ENCODE peak calls at places on chromosomes 2 and 18, in four cellular contexts. V is neural progenitor cell, N is H9, B is mammary epithelial cell. C is an unnamed sample. For H3K27me3, the result is how much of the 10 kb centered on the place peaks cover.

GRCh38 chr18:12067671-12068070 is 26.0 kb upstream of the ANKRD62 start:
- DNase-seq in V (no peak), N (no peak), B (no peak), C (no peak)

GRCh38 chr2:70461414-70461813 is 92.2 kb downstream of the TGFA start:
- DNase-seq in V (no peak), N (no peak), B (peak), C (no peak)

GRCh38 chr2:48753228-48753627 is 2.3 kb downstream of the LHCGR start:
- DNase-seq in V (no peak), N (no peak), B (no peak), C (no peak)

GRCh38 chr2:19556648-19557047 is 198.2 kb upstream of the OSR1 start:
- DNase-seq in V (no peak), N (no peak), B (no peak), C (no peak)

GRCh38 chr18:29154758-29155725 is 978.1 kb upstream of the CDH2 start:
- DNase-seq in V (no peak), N (no peak), B (peak), C (peak)

GRCh38 chr2:12727085-12727484 is 10.3 kb downstream of the TRIB2 start:
- DNase-seq in V (no peak), N (no peak), B (no peak), C (no peak)

GRCh38 chr18:45617284-45617683 is 2.0 kb downstream of the SLC14A2 start:
- DNase-seq in V (no peak), N (no peak), B (peak), C (no peak)

GRCh38 chr2:163348843-163349395 is 386.9 kb downstream of the FIGN start:
- DNase-seq in V (peak), N (no peak), B (peak), C (peak)

GRCh38 chr18:58015045-58015444 is 29.0 kb upstream of the NEDD4L start:
- DNase-seq in V (no peak), N (no peak), B (no peak), C (no peak)

GRCh38 chr2:66565291-66565690 is 130.4 kb downstream of the MEIS1 start:
- DNase-seq in V (no peak), N (no peak), B (no peak), C (no peak)

GRCh38 chr2:174546519-174547506 is 50.8 kb downstream of the WIPF1 start:
- DNase-seq in V (peak), N (peak), B (peak), C (peak)

GRCh38 chr18:57352761-57353136 is 392 bp downstream of the ST8SIA3 start:
- DNase-seq in V (peak), N (peak), B (no peak), C (no peak)

GRCh38 chr2:160332318-160332717 is 132.2 kb upstream of the ITGB6 start:
- DNase-seq in V (no peak), N (no peak), B (no peak), C (peak)

GRCh38 chr2:219627105-219628100 is at the start of gene SLC4A3:
- DNase-seq in V (peak), N (no peak), B (peak), C (no peak)

GRCh38 chr18:69617888-69618287 is 217.2 kb downstream of the DOK6 start:
- DNase-seq in V (no peak), N (no peak), B (no peak), C (no peak)

GRCh38 chr2:25980951-25981350 is 1.3 kb downstream of the KIF3C start:
- DNase-seq in V (no peak), N (no peak), B (no peak), C (no peak)

GRCh38 chr2:134190062-134190806 is 63.6 kb upstream of the MGAT5 start:
- DNase-seq in V (no peak), N (no peak), B (no peak), C (no peak)

GRCh38 chr18:53944721-53945120 is 279.7 kb downstream of the MBD2 start:
- DNase-seq in V (peak), N (no peak), B (no peak), C (no peak)

GRCh38 chr2:101361519-101361918 is 25.8 kb downstream of the CREG2 start:
- DNase-seq in V (no peak), N (no peak), B (peak), C (no peak)

GRCh38 chr18:38886852-38887670 is 1321.5 kb upstream of the CELF4 start:
- DNase-seq in V (no peak), N (no peak), B (no peak), C (no peak)

GRCh38 chr18:59029663-59030421 is 109.8 kb upstream of the SEC11C start:
- DNase-seq in V (peak), N (no peak), B (no peak), C (no peak)

GRCh38 chr2:226123307-226123706 is 676.3 kb downstream of the IRS1 start:
- DNase-seq in V (no peak), N (no peak), B (peak), C (no peak)

GRCh38 chr2:133718688-133719201 is 150.5 kb upstream of the NCKAP5 start:
- DNase-seq in V (no peak), N (no peak), B (peak), C (no peak)

GRCh38 chr2:199366406-199366805 is 91.3 kb downstream of the SATB2 start:
- DNase-seq in V (no peak), N (no peak), B (peak), C (no peak)

GRCh38 chr18:25467226-25468065 is 115.5 kb upstream of the ZNF521 start:
- DNase-seq in V (peak), N (no peak), B (peak), C (no peak)

GRCh38 chr2:106201656-106202055 is 7.6 kb upstream of the UXS1 start:
- DNase-seq in V (no peak), N (no peak), B (no peak), C (no peak)

GRCh38 chr2:120442923-120443571 is 97.1 kb downstream of the INHBB start:
- DNase-seq in V (peak), N (peak), B (no peak), C (no peak)

GRCh38 chr2:50995610-50996009 is 36.3 kb downstream of the NRXN1 start:
- DNase-seq in V (no peak), N (no peak), B (no peak), C (no peak)

GRCh38 chr2:161316686-161317085 is 8.5 kb downstream of the PSMD14 start:
- DNase-seq in V (no peak), N (no peak), B (no peak), C (no peak)

GRCh38 chr2:28360066-28360741 is 32.5 kb upstream of the FOSL2 start:
- DNase-seq in V (no peak), N (no peak), B (no peak), C (no peak)

GRCh38 chr2:28358668-28359201 is 33.9 kb upstream of the FOSL2 start:
- DNase-seq in V (no peak), N (no peak), B (no peak), C (no peak)

GRCh38 chr2:28360742-28361293 is 31.8 kb upstream of the FOSL2 start:
- DNase-seq in V (no peak), N (no peak), B (peak), C (peak)

GRCh38 chr2:28357948-28358667 is 34.5 kb upstream of the FOSL2 start:
- DNase-seq in V (no peak), N (no peak), B (no peak), C (no peak)

DNA sequence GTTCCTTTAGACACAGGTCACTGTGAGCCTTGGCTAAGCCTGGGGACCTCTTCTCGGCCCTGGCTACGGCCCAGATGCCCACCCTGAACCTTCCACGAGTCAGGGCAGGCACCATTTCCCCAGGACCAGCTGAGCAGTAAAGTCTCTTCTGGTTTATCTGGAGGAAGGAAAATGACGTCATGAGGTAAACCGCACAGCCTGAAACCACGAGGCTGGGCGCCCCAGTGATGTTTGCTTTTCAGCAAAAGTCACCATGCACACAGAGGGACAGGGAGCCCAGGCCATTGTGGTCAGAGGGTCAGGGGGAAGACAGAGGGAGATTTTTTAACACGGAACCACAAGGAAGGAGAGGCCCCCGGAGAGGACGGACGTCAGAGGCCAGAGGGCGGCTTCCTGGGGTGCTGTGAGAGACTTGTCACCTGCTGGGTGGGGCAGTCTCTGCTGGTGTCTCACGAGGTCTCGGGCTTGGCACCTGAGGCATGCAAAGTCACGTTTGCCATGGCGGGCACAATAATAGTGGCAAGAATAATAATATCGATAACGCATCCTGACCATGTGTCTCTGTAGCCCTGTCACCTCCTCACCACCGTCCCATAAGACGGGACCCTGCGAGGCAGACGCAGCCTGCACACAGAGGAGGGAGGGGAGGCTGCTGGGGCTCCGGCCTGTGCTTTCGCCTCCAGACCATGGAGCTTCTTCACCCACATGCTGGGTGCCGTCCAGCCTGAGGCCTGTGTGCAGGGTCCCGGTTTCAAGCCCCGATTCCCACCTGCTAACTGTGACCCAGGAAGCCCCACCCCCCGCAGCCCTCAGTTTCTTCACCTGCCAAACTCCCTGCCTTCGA is 33.2 kb upstream of the FOSL2 start:
- DNase-seq in V (no peak), N (no peak), B (no peak), C (peak)
- H3K4me2 ChIP-seq in V (no peak), N (no peak), B (no peak), C (no peak)

DNA sequence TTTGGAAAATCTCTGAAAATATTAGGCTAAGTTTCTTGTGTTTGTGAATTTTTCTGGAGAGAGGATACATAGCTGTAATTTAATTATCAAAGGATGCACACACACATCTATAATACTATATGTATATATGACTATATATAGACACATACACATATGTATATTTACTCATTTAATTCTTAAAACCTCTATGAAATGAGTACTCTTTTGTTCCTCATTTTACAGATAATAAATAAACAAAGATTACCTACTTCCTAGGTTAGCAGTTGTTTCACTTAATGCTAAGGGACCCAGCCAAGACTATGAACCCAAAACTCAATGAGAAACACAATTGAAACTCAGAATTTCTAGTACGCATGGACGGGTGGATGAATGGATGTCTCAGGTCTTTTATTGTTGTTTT is 145.6 kb downstream of the BCL2 start:
- DNase-seq in V (no peak), N (no peak), B (no peak), C (no peak)
- H3K27me3 ChIP-seq in V (under half), N (under half), B (under half), C (under half)

GRCh38 chr2:45936623-45936979 is 285.1 kb downstream of the PRKCE start:
- DNase-seq in V (no peak), N (no peak), B (no peak), C (no peak)
- TF ChIP-seq CTCF in V (no peak), N (no peak), B (no peak), C (no peak)

GRCh38 chr2:36413218-36413617 is 57.6 kb downstream of the CRIM1 start:
- DNase-seq in V (no peak), N (no peak), B (no peak), C (peak)
- H3K4me2 ChIP-seq in V (no peak), N (no peak), B (no peak), C (peak)

GRCh38 chr2:379778-380177 is 91.9 kb upstream of the ALKAL2 start:
- DNase-seq in V (no peak), N (no peak), B (no peak), C (no peak)
- H3K27me3 ChIP-seq in V (under half), N (under half), B (under half), C (under half)

DNA sequence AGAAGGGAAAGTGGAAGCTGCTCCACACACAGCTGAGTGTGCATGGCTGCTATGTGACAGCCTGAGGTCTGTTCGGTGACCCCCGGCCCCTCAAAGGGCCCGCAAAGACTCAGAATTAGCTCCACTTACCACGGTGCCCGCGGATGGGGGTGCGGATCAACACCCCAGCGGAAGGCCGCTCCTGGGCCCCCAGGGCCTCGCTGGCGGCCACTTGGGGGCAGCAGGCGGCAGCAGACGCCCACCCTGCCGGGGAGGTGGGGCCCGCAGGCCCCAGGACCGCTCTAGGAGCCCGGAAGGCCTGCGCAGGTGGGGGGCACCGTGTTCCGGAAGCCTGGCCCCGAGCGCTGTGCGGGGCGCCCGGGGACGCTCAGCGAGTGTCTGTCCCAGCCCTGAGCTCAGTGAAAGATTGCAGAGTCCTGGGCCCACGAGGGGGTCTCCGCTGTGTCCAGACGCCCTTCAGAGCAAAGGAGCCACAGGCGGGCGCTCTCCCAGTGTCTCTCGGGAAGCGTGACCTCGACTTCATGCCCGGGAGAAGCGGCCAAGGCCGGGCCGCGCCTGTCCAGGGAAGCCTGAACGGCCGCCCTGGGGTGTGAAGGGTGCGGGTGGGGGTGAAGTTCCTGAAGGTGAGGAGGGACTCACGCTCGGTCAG is 118.6 kb downstream of the VAPA start:
- DNase-seq in V (peak), N (peak), B (no peak), C (peak)
- TF ChIP-seq CTCF in V (peak), N (peak), B (no peak), C (peak)

GRCh38 chr18:74873629-74874028 is 276.0 kb downstream of the ZNF407 start:
- DNase-seq in V (no peak), N (no peak), B (no peak), C (no peak)

GRCh38 chr18:74868461-74868860 is 270.8 kb downstream of the ZNF407 start:
- DNase-seq in V (no peak), N (no peak), B (no peak), C (no peak)

GRCh38 chr18:74869904-74870863 is 272.5 kb downstream of the ZNF407 start:
- DNase-seq in V (peak), N (no peak), B (no peak), C (no peak)

GRCh38 chr18:74870950-74871349 is 273.3 kb downstream of the ZNF407 start:
- DNase-seq in V (no peak), N (no peak), B (no peak), C (no peak)

GRCh38 chr18:74874351-74874750 is 276.7 kb downstream of the ZNF407 start:
- DNase-seq in V (no peak), N (no peak), B (no peak), C (no peak)
- H3K4me2 ChIP-seq in V (no peak), N (no peak), B (no peak), C (no peak)

C was measured in endothelial cell of umbilical vein.